ENCODE peak calls at places on chromosomes 4 and X, in four cellular contexts. Y is K562, W is IMR-90, M is GM12878. Z is an unnamed sample.

GRCh38 chr4:168771251-168771650 is 238.8 kb downstream of the CBR4 start:
- DNase-seq in W (no peak), Y (no peak), M (no peak), Z (no peak)

GRCh38 chr4:174828845-174829701 is at the start of gene GLRA3:
- DNase-seq in M (no peak), Y (peak; percentile 84), W (no peak), Z (no peak)

GRCh38 chr4:187827631-187828030 is 167.9 kb upstream of the ZFP42 start:
- DNase-seq in M (no peak), Y (no peak), W (peak; percentile 79), Z (no peak)

GRCh38 chr4:5980436-5981155 is 37.6 kb downstream of the C4orf50 start:
- DNase-seq in W (no peak), Y (no peak), M (no peak), Z (no peak)

GRCh38 chr4:56240554-56241190 is 146.6 kb downstream of the AASDH start:
- DNase-seq in W (no peak), Y (no peak), M (no peak), Z (no peak)

GRCh38 chrX:154458116-154458953 is at the start of gene PLXNA3:
- DNase-seq in Y (peak; percentile 85), W (no peak), M (no peak), Z (no peak)

GRCh38 chr4:186104114-186104894 is at the start of gene FAM149A:
- DNase-seq in M (no peak), W (no peak), Y (no peak), Z (no peak)

GRCh38 chr4:140266958-140267568 is 106.4 kb upstream of the SCOC start:
- DNase-seq in W (peak; percentile 92), M (no peak), Y (no peak), Z (no peak)

GRCh38 chr4:99437686-99438577 is 2.8 kb upstream of the ADH7 start:
- DNase-seq in Y (no peak), M (no peak), W (no peak), Z (no peak)

GRCh38 chr4:176583278-176583677 is 209.4 kb downstream of the VEGFC start:
- DNase-seq in M (no peak), W (no peak), Y (no peak), Z (no peak)

GRCh38 chrX:68429216-68429615 is 4.1 kb downstream of the OPHN1 start:
- DNase-seq in M (no peak), W (no peak), Y (no peak), Z (no peak)

GRCh38 chr4:96097693-96098092 is 257.8 kb downstream of the PDHA2 start:
- DNase-seq in M (no peak), W (no peak), Y (no peak), Z (no peak)

GRCh38 chrX:53379747-53380146 is 42.7 kb downstream of the SMC1A start:
- DNase-seq in Y (no peak), M (no peak), W (no peak), Z (no peak)

GRCh38 chrX:2664497-2664896 is 26.6 kb upstream of the CD99 start:
- DNase-seq in W (peak; percentile 87), Y (no peak), M (no peak), Z (no peak)

GRCh38 chrX:144586756-144587155 is 660.5 kb upstream of the SPANXN1 start:
- DNase-seq in M (no peak), W (no peak), Y (no peak), Z (no peak)

GRCh38 chrX:45716747-45717146 is 516.1 kb upstream of the DIPK2B start:
- DNase-seq in W (no peak), Y (no peak), M (no peak), Z (peak; percentile 52)

GRCh38 chr4:17260395-17260907 is 251.4 kb downstream of the QDPR start:
- DNase-seq in Y (no peak), W (no peak), M (no peak), Z (no peak)
- TF ChIP-seq FOS in Y (no peak), W (no peak), M (no peak), Z (no peak)

GRCh38 chrX:71509289-71509688 is 23.6 kb upstream of the OGT start:
- DNase-seq in M (no peak), Y (no peak), W (no peak), Z (no peak)

GRCh38 chrX:71515039-71515398 is 17.9 kb upstream of the OGT start:
- DNase-seq in Y (no peak), W (no peak), M (no peak), Z (no peak)

GRCh38 chrX:71514367-71515038 is 18.4 kb upstream of the OGT start:
- DNase-seq in W (no peak), Y (no peak), M (peak; percentile 58), Z (no peak)
- TF ChIP-seq FOS in W (no peak), Y (no peak), M (no peak), Z (no peak)

DNA sequence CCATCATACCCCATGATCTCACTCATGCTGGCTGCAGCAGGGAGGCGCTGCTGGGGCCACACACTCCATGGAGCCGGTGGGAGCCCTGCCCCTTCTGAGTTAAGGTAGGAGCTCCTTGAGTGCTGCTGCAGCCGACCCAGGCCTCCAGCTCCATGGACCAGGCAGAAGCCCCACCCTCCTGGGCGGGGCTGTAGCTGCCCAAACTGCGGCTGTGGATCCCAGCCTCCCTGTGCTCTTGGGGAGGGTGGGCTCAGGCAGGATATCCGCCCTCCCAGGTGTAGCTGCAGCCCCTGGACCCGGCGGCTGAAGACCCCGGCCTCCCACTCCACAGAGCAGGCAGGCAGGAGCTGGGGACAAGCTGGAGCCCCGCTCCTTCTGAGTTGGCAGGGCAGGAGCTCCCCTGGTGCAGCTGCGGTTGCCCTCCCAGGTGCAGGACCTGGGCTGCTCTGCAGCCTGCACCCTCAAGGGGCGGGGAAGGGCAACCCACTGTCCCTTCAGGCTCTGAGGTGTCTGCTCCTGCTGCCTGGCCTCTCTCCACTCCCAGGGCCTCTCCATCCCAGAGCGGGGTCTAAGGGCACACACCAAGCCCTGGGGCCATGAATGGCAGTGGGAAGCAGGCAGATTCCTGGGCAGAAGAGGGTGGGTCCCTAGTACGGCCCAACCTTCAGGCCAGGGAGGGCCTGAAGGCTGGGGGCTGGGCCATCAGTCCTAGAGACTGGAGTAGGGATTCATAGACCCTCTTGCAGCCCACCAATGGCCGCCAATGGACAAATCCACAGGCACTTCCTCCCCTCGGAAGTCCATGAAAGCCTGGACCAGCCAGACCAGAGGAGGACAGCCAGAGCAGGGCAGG is 466.1 kb downstream of the DTHD1 start:
- DNase-seq in Y (no peak), W (no peak), M (no peak), Z (no peak)
- TF ChIP-seq FOS in Y (no peak), W (no peak), M (no peak), Z (no peak)

DNA sequence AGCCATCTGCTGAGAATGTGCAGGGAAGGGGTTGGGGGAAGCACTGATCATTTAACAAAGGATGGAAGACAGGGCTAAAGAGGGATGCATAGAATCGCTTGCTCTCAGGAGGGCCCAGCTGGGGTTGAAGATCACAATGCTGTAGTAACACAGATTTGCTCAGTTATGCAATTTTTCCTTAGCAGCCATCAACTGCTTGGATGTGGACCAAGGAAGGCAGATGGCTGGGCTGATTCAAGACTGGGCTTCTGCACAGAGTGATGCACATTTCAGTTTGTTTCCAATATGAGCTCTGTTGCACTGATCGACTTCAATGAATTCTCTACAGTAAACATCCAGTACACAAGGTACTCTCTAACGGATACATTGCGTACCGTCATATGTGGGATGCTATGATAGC is 127.8 kb upstream of the TBL1X start:
- DNase-seq in M (no peak), W (peak; percentile 79), Y (no peak), Z (peak; percentile 19)
- TF ChIP-seq FOS in M (no peak), W (no peak), Y (no peak), Z (no peak)

GRCh38 chr4:129342820-129343219 is 246.9 kb downstream of the C4orf33 start:
- DNase-seq in W (peak; percentile 67), Y (no peak), M (no peak), Z (peak; percentile 26)

GRCh38 chr4:129346760-129347159 is 250.8 kb downstream of the C4orf33 start:
- DNase-seq in W (no peak), M (no peak), Y (no peak), Z (no peak)

GRCh38 chr4:129345680-129346079 is 249.7 kb downstream of the C4orf33 start:
- DNase-seq in Y (no peak), M (no peak), W (no peak), Z (no peak)

GRCh38 chr4:129344058-129344457 is 248.1 kb downstream of the C4orf33 start:
- DNase-seq in M (no peak), W (peak; percentile 27), Y (peak; percentile 43), Z (peak; percentile 50)
- TF ChIP-seq FOS in M (no peak), W (no peak), Y (no peak), Z (no peak)

DNA sequence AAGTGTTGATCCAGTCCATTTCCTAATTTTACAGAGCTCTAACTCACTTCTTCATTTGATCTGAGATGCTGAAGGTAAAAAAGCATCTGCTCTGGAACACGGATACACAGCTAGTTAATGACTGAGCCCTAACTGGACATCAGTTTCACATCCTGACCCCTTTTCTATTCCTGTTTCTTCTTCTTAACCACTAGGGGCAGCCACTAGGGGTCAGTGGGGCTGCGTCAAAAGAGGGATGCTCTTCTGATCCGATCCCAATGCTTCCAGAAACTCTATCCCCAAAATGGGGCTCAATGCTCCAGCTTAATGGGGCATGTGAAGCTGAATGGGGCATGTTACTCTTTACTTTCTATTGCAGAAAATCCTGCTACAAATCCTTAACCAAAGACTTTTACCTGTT is 33.4 kb upstream of the PHKA2 start:
- DNase-seq in M (no peak), Y (peak; percentile 45), W (peak; percentile 17), Z (no peak)
- TF ChIP-seq FOS in M (no peak), Y (no peak), W (no peak), Z (no peak)

DNA sequence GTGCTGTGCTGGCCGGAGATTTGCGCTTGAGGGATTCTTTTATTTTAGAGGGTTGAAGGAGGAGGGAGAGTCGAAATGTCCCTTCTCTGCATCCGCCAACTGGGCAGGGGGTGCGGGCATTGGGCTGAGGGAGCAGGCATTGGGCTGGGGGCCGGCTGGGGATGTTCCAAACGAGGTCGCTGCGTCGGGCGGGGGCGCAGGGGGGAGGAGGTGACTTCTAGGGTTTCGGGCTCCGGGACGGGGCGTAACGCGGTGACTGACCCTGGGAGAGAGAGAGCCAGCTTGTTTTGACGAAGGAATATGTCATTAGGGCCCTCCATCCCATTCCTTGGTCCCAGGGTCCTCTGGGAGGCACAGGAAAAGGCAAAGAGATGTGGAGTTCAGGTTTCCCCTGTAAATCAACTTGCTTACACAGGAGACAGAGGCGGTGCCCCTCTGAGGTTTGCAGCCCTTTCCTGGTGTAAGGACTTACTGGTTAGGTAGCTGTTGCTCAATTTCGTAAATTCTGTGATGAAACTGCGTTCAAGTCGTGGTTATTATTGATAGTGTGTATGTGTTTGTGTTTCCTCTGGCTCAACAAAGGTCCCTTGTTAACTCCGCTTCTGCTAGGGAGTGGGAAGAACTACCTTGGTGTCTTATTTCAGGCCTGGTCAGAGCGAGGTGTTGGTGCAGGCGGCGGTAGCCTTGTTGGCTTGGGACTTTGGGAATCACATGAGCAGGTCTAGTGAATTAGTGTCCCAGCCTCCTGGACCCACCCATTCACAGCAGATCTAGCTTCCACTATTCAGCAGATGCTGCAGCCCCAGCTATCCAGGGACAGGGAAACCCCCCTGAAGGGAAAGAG is 716 bp downstream of the FHIP1A start:
- DNase-seq in M (no peak), Y (peak; percentile 10), W (no peak), Z (no peak)
- TF ChIP-seq FOS in M (no peak), Y (no peak), W (no peak), Z (no peak)

DNA sequence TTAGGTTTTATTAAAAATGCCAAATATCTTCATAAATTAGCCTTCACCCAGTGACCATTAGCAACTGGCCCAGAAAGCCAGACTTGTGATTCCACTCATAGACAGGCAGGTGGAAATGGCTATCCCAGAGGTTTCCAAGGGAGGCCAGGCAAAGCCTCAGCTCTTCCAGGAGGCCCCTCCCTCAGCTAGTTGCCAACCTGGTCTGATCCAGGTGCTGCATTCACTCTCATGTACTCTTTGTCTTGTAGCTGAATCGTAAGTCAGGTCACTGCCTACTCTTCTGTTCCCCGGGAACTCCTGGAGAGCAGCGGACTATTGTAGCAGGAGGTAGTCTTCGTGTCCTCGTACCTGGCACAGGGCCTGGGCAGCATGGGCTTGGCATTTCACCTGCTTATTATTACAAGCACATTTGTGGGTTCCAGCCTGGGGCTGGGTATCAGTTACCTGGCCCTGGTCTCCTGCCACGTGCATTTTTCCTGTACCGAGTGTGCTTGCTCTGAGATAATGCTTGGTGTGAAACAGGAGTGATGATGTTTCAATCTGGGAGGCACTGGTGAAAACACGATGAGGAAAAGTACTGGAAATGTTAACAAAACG is 101.6 kb downstream of the FAM193A start:
- DNase-seq in Y (no peak), M (no peak), W (no peak), Z (no peak)
- TF ChIP-seq FOS in Y (no peak), M (no peak), W (no peak), Z (no peak)